ENCODE peak calls at places on chromosomes 16 and 17, in ten cellular contexts. One of them, this sample, is unnamed.

GRCh38 chr17:76811028-76811427 is 57.2 kb upstream of the MGAT5B start:
- DNase-seq in tibial artery: no peak
- DNase-seq in HCT116: no peak
- DNase-seq in heart left ventricle: no peak
- DNase-seq in lower lobe of right lung: no peak
- DNase-seq in cardiac muscle cell: no peak
- DNase-seq in heart right ventricle: no peak
- DNase-seq in kidney epithelial cell: no peak
- DNase-seq in cardiac fibroblast: no peak
- DNase-seq in foreskin fibroblast: peak
- DNase-seq in this sample: no peak

GRCh38 chr17:46212634-46213435 is 19.6 kb upstream of the KANSL1 start:
- DNase-seq in tibial artery: peak
- DNase-seq in HCT116: peak
- DNase-seq in heart left ventricle: no peak
- DNase-seq in lower lobe of right lung: no peak
- DNase-seq in cardiac muscle cell: peak
- DNase-seq in heart right ventricle: peak
- DNase-seq in kidney epithelial cell: no peak
- DNase-seq in cardiac fibroblast: peak
- DNase-seq in foreskin fibroblast: peak
- DNase-seq in this sample: peak

GRCh38 chr16:46982335-46982734 is 8.9 kb upstream of the DNAJA2 start:
- DNase-seq in tibial artery: no peak
- DNase-seq in HCT116: no peak
- DNase-seq in heart left ventricle: no peak
- DNase-seq in lower lobe of right lung: no peak
- DNase-seq in cardiac muscle cell: no peak
- DNase-seq in heart right ventricle: no peak
- DNase-seq in kidney epithelial cell: no peak
- DNase-seq in cardiac fibroblast: no peak
- DNase-seq in foreskin fibroblast: no peak
- DNase-seq in this sample: no peak

GRCh38 chr17:59074494-59074893 is 32.2 kb downstream of the TRIM37 start:
- DNase-seq in tibial artery: no peak
- DNase-seq in HCT116: no peak
- DNase-seq in heart left ventricle: no peak
- DNase-seq in lower lobe of right lung: no peak
- DNase-seq in cardiac muscle cell: peak
- DNase-seq in heart right ventricle: no peak
- DNase-seq in kidney epithelial cell: no peak
- DNase-seq in cardiac fibroblast: peak
- DNase-seq in foreskin fibroblast: peak
- DNase-seq in this sample: peak

GRCh38 chr16:87384162-87384999 is 805 bp upstream of the FBXO31 start:
- DNase-seq in tibial artery: peak
- DNase-seq in HCT116: no peak
- DNase-seq in heart left ventricle: peak
- DNase-seq in lower lobe of right lung: peak
- DNase-seq in cardiac muscle cell: no peak
- DNase-seq in heart right ventricle: no peak
- DNase-seq in kidney epithelial cell: no peak
- DNase-seq in cardiac fibroblast: no peak
- DNase-seq in foreskin fibroblast: peak
- DNase-seq in this sample: peak

GRCh38 chr16:28597692-28598261 is 927 bp upstream of the SULT1A2 start:
- DNase-seq in tibial artery: no peak
- DNase-seq in HCT116: no peak
- DNase-seq in heart left ventricle: no peak
- DNase-seq in lower lobe of right lung: peak
- DNase-seq in cardiac muscle cell: no peak
- DNase-seq in heart right ventricle: no peak
- DNase-seq in kidney epithelial cell: no peak
- DNase-seq in cardiac fibroblast: peak
- DNase-seq in foreskin fibroblast: peak
- DNase-seq in this sample: peak

GRCh38 chr17:76528156-76528527 is 9.4 kb downstream of the CYGB start:
- DNase-seq in tibial artery: no peak
- DNase-seq in HCT116: no peak
- DNase-seq in heart left ventricle: peak
- DNase-seq in lower lobe of right lung: no peak
- DNase-seq in cardiac muscle cell: no peak
- DNase-seq in heart right ventricle: no peak
- DNase-seq in kidney epithelial cell: no peak
- DNase-seq in cardiac fibroblast: no peak
- DNase-seq in foreskin fibroblast: no peak
- DNase-seq in this sample: no peak

GRCh38 chr17:78611636-78612035 is 34.4 kb upstream of the DNAH17 start:
- DNase-seq in tibial artery: no peak
- DNase-seq in HCT116: no peak
- DNase-seq in heart left ventricle: no peak
- DNase-seq in lower lobe of right lung: no peak
- DNase-seq in cardiac muscle cell: peak
- DNase-seq in heart right ventricle: peak
- DNase-seq in kidney epithelial cell: no peak
- DNase-seq in cardiac fibroblast: peak
- DNase-seq in foreskin fibroblast: no peak
- DNase-seq in this sample: no peak

DNA sequence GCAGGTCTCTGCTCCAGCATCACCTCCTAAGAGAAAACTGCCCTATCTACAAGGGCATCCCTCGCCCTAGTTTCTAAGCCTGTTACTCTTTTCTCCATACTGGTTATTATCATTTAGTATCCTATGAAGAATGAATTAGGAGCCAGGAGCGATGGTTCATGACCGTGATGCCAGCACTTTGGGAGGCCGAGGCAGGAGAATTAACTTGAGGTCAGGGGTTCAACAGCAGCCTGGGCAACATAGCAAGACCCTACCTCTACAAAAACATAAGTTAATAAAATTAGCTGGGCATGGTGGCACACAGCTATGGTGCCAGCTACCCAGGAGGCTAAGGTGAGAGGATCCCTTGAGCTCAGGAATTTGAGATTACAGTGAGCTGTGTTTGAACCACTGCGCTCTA is 7.2 kb downstream of the EARS2 start:
- DNase-seq in tibial artery: no peak
- DNase-seq in HCT116: no peak
- DNase-seq in heart left ventricle: no peak
- DNase-seq in lower lobe of right lung: no peak
- DNase-seq in cardiac muscle cell: no peak
- DNase-seq in heart right ventricle: no peak
- DNase-seq in kidney epithelial cell: no peak
- DNase-seq in cardiac fibroblast: no peak
- DNase-seq in foreskin fibroblast: no peak
- DNase-seq in this sample: no peak
- H3K4me3 ChIP-seq in tibial artery: no peak
- H3K4me3 ChIP-seq in HCT116: no peak
- H3K4me3 ChIP-seq in heart left ventricle: no peak
- H3K4me3 ChIP-seq in lower lobe of right lung: no peak
- H3K4me3 ChIP-seq in cardiac muscle cell: no peak
- H3K4me3 ChIP-seq in heart right ventricle: no peak
- H3K4me3 ChIP-seq in kidney epithelial cell: no peak
- H3K4me3 ChIP-seq in cardiac fibroblast: no peak
- H3K4me3 ChIP-seq in foreskin fibroblast: no peak
- H3K4me3 ChIP-seq in this sample: no peak

GRCh38 chr17:53227101-53227500 is 595.6 kb upstream of the KIF2B start:
- DNase-seq in tibial artery: no peak
- DNase-seq in HCT116: no peak
- DNase-seq in heart left ventricle: no peak
- DNase-seq in lower lobe of right lung: no peak
- DNase-seq in cardiac muscle cell: no peak
- DNase-seq in heart right ventricle: no peak
- DNase-seq in kidney epithelial cell: no peak
- DNase-seq in cardiac fibroblast: no peak
- DNase-seq in foreskin fibroblast: no peak
- DNase-seq in this sample: no peak

DNA sequence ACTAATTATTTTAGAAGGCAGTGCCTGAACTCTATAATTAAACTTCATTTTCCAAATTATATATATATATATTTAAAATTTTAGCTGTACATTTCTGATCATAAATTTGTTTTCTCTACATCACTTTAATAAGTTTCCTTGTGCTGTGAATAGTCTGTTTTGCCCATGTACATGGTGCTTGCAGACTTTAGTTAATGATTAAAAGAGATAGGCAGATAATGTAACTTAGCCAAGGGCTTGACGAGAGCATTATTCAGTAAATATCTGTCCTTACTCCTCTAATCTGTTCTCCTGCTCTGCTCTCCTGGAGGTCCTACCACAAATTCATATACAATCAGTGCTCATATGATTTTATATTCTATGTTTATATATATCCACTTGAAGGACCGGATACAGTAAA is 595.2 kb upstream of the KIF2B start:
- DNase-seq in tibial artery: no peak
- DNase-seq in HCT116: no peak
- DNase-seq in heart left ventricle: no peak
- DNase-seq in lower lobe of right lung: no peak
- DNase-seq in cardiac muscle cell: no peak
- DNase-seq in heart right ventricle: no peak
- DNase-seq in kidney epithelial cell: no peak
- DNase-seq in cardiac fibroblast: no peak
- DNase-seq in foreskin fibroblast: no peak
- DNase-seq in this sample: no peak
- TF ChIP-seq CTCF in tibial artery: no peak
- TF ChIP-seq CTCF in HCT116: no peak
- TF ChIP-seq CTCF in heart left ventricle: no peak
- TF ChIP-seq CTCF in lower lobe of right lung: no peak
- TF ChIP-seq CTCF in cardiac muscle cell: no peak
- TF ChIP-seq CTCF in heart right ventricle: no peak
- TF ChIP-seq CTCF in kidney epithelial cell: no peak
- TF ChIP-seq CTCF in cardiac fibroblast: no peak
- TF ChIP-seq CTCF in foreskin fibroblast: no peak
- TF ChIP-seq CTCF in this sample: no peak

GRCh38 chr17:57984226-57984890 is 3.7 kb downstream of the VEZF1 start:
- DNase-seq in tibial artery: no peak
- DNase-seq in HCT116: no peak
- DNase-seq in heart left ventricle: no peak
- DNase-seq in lower lobe of right lung: no peak
- DNase-seq in cardiac muscle cell: peak
- DNase-seq in heart right ventricle: no peak
- DNase-seq in kidney epithelial cell: no peak
- DNase-seq in cardiac fibroblast: peak
- DNase-seq in foreskin fibroblast: no peak
- DNase-seq in this sample: no peak

GRCh38 chr17:57986841-57987581 is 1.0 kb downstream of the VEZF1 start:
- DNase-seq in tibial artery: peak
- DNase-seq in HCT116: no peak
- DNase-seq in heart left ventricle: no peak
- DNase-seq in lower lobe of right lung: peak
- DNase-seq in cardiac muscle cell: peak
- DNase-seq in heart right ventricle: peak
- DNase-seq in kidney epithelial cell: peak
- DNase-seq in cardiac fibroblast: peak
- DNase-seq in foreskin fibroblast: peak
- DNase-seq in this sample: peak

GRCh38 chr17:57983446-57983845 is 4.6 kb downstream of the VEZF1 start:
- DNase-seq in tibial artery: no peak
- DNase-seq in HCT116: no peak
- DNase-seq in heart left ventricle: no peak
- DNase-seq in lower lobe of right lung: no peak
- DNase-seq in cardiac muscle cell: no peak
- DNase-seq in heart right ventricle: no peak
- DNase-seq in kidney epithelial cell: no peak
- DNase-seq in cardiac fibroblast: no peak
- DNase-seq in foreskin fibroblast: no peak
- DNase-seq in this sample: no peak

GRCh38 chr17:57985675-57985974 is 2.4 kb downstream of the VEZF1 start:
- DNase-seq in tibial artery: no peak
- DNase-seq in HCT116: no peak
- DNase-seq in heart left ventricle: no peak
- DNase-seq in lower lobe of right lung: no peak
- DNase-seq in cardiac muscle cell: no peak
- DNase-seq in heart right ventricle: no peak
- DNase-seq in kidney epithelial cell: no peak
- DNase-seq in cardiac fibroblast: peak
- DNase-seq in foreskin fibroblast: peak
- DNase-seq in this sample: peak

GRCh38 chr17:57984936-57985674 is 2.9 kb downstream of the VEZF1 start:
- DNase-seq in tibial artery: no peak
- DNase-seq in HCT116: no peak
- DNase-seq in heart left ventricle: no peak
- DNase-seq in lower lobe of right lung: no peak
- DNase-seq in cardiac muscle cell: no peak
- DNase-seq in heart right ventricle: no peak
- DNase-seq in kidney epithelial cell: no peak
- DNase-seq in cardiac fibroblast: no peak
- DNase-seq in foreskin fibroblast: no peak
- DNase-seq in this sample: no peak
- H3K4me3 ChIP-seq in tibial artery: peak
- H3K4me3 ChIP-seq in HCT116: no peak
- H3K4me3 ChIP-seq in heart left ventricle: peak
- H3K4me3 ChIP-seq in lower lobe of right lung: no peak
- H3K4me3 ChIP-seq in cardiac muscle cell: no peak
- H3K4me3 ChIP-seq in heart right ventricle: peak
- H3K4me3 ChIP-seq in kidney epithelial cell: no peak
- H3K4me3 ChIP-seq in cardiac fibroblast: no peak
- H3K4me3 ChIP-seq in foreskin fibroblast: peak
- H3K4me3 ChIP-seq in this sample: peak

GRCh38 chr17:57498443-57498842 is 242.1 kb downstream of the MSI2 start:
- DNase-seq in tibial artery: no peak
- DNase-seq in HCT116: no peak
- DNase-seq in heart left ventricle: no peak
- DNase-seq in lower lobe of right lung: no peak
- DNase-seq in cardiac muscle cell: no peak
- DNase-seq in heart right ventricle: no peak
- DNase-seq in kidney epithelial cell: no peak
- DNase-seq in cardiac fibroblast: no peak
- DNase-seq in foreskin fibroblast: no peak
- DNase-seq in this sample: no peak

GRCh38 chr17:57502696-57503307 is 242.3 kb downstream of the CCDC182 start:
- DNase-seq in tibial artery: no peak
- DNase-seq in HCT116: no peak
- DNase-seq in heart left ventricle: no peak
- DNase-seq in lower lobe of right lung: no peak
- DNase-seq in cardiac muscle cell: no peak
- DNase-seq in heart right ventricle: no peak
- DNase-seq in kidney epithelial cell: no peak
- DNase-seq in cardiac fibroblast: no peak
- DNase-seq in foreskin fibroblast: no peak
- DNase-seq in this sample: peak

GRCh38 chr17:57501016-57501415 is 244.1 kb downstream of the CCDC182 start:
- DNase-seq in tibial artery: no peak
- DNase-seq in HCT116: no peak
- DNase-seq in heart left ventricle: no peak
- DNase-seq in lower lobe of right lung: no peak
- DNase-seq in cardiac muscle cell: no peak
- DNase-seq in heart right ventricle: no peak
- DNase-seq in kidney epithelial cell: no peak
- DNase-seq in cardiac fibroblast: no peak
- DNase-seq in foreskin fibroblast: no peak
- DNase-seq in this sample: peak

GRCh38 chr17:57496382-57496781 is 240.1 kb downstream of the MSI2 start:
- DNase-seq in tibial artery: no peak
- DNase-seq in HCT116: no peak
- DNase-seq in heart left ventricle: no peak
- DNase-seq in lower lobe of right lung: no peak
- DNase-seq in cardiac muscle cell: no peak
- DNase-seq in heart right ventricle: no peak
- DNase-seq in kidney epithelial cell: no peak
- DNase-seq in cardiac fibroblast: no peak
- DNase-seq in foreskin fibroblast: no peak
- DNase-seq in this sample: no peak

DNA sequence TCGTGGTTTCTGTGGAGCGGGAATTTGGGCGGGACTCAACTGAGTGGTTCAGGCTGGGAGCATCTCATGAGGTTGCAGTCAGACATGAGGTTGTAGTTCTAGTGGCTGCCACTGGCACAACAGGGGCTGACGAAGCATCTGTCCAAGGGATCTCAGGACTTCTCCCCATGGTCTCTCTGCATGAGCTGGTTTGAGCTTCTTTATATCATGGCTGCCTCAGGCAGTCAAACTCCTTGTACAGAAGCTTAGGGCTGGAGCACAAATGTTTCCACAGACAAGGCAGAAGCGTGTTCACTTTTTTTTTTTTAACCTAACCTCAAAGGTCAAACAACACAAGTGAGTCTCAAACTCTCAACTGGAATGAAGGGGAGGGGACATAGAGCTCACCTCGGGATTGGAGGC is 243.3 kb downstream of the MSI2 start:
- DNase-seq in tibial artery: no peak
- DNase-seq in HCT116: no peak
- DNase-seq in heart left ventricle: no peak
- DNase-seq in lower lobe of right lung: no peak
- DNase-seq in cardiac muscle cell: no peak
- DNase-seq in heart right ventricle: no peak
- DNase-seq in kidney epithelial cell: no peak
- DNase-seq in cardiac fibroblast: no peak
- DNase-seq in foreskin fibroblast: no peak
- DNase-seq in this sample: peak
- TF ChIP-seq CTCF in tibial artery: no peak
- TF ChIP-seq CTCF in HCT116: peak
- TF ChIP-seq CTCF in heart left ventricle: no peak
- TF ChIP-seq CTCF in lower lobe of right lung: no peak
- TF ChIP-seq CTCF in cardiac muscle cell: no peak
- TF ChIP-seq CTCF in heart right ventricle: no peak
- TF ChIP-seq CTCF in kidney epithelial cell: no peak
- TF ChIP-seq CTCF in cardiac fibroblast: no peak
- TF ChIP-seq CTCF in foreskin fibroblast: no peak
- TF ChIP-seq CTCF in this sample: no peak